ENCODE peak calls at places on chromosomes 2 and 18, in six cellular contexts. One of them, this sample, is unnamed. For H3K9me3, the result is how much of the 10 kb centered on the place peaks cover.

GRCh38 chr2:12732663-12733062 is 15.9 kb downstream of the TRIB2 start:
- DNase-seq in fibroblast of lung: no peak
- DNase-seq in K562: no peak
- DNase-seq in aorta: no peak
- DNase-seq in ovary: no peak
- DNase-seq in mammary epithelial cell: no peak
- DNase-seq in this sample: no peak

GRCh38 chr2:104547251-104547650 is 306.7 kb upstream of the POU3F3 start:
- DNase-seq in fibroblast of lung: no peak
- DNase-seq in K562: no peak
- DNase-seq in aorta: peak
- DNase-seq in mammary epithelial cell: no peak
- DNase-seq in ovary: no peak
- DNase-seq in this sample: no peak

GRCh38 chr18:23032030-23032582 is 99.0 kb downstream of the RBBP8 start:
- DNase-seq in fibroblast of lung: peak
- DNase-seq in aorta: no peak
- DNase-seq in ovary: no peak
- DNase-seq in mammary epithelial cell: peak
- DNase-seq in K562: no peak
- DNase-seq in this sample: no peak

GRCh38 chr18:30280861-30281470 is 761.6 kb downstream of the DSC3 start:
- DNase-seq in ovary: no peak
- DNase-seq in K562: peak
- DNase-seq in fibroblast of lung: peak
- DNase-seq in aorta: no peak
- DNase-seq in mammary epithelial cell: peak
- DNase-seq in this sample: no peak

GRCh38 chr2:17363846-17364245 is 154.4 kb downstream of the RAD51AP2 start:
- DNase-seq in fibroblast of lung: no peak
- DNase-seq in K562: no peak
- DNase-seq in aorta: no peak
- DNase-seq in mammary epithelial cell: no peak
- DNase-seq in ovary: no peak
- DNase-seq in this sample: no peak

GRCh38 chr2:216082388-216082733 is 642 bp downstream of the TMEM169 start:
- DNase-seq in ovary: no peak
- DNase-seq in K562: no peak
- DNase-seq in fibroblast of lung: no peak
- DNase-seq in mammary epithelial cell: no peak
- DNase-seq in aorta: no peak
- DNase-seq in this sample: no peak

GRCh38 chr2:157480182-157480961 is 36.5 kb upstream of the CYTIP start:
- DNase-seq in mammary epithelial cell: peak
- DNase-seq in fibroblast of lung: peak
- DNase-seq in aorta: peak
- DNase-seq in ovary: no peak
- DNase-seq in K562: no peak
- DNase-seq in this sample: no peak

GRCh38 chr2:159545080-159545479 is 71.3 kb downstream of the BAZ2B start:
- DNase-seq in aorta: no peak
- DNase-seq in K562: no peak
- DNase-seq in ovary: no peak
- DNase-seq in fibroblast of lung: peak
- DNase-seq in mammary epithelial cell: no peak
- DNase-seq in this sample: no peak

GRCh38 chr2:100265226-100265625 is 57.1 kb downstream of the LONRF2 start:
- DNase-seq in aorta: no peak
- DNase-seq in ovary: no peak
- DNase-seq in fibroblast of lung: no peak
- DNase-seq in K562: no peak
- DNase-seq in mammary epithelial cell: no peak
- DNase-seq in this sample: no peak

GRCh38 chr2:120759543-120760331 is 24.1 kb downstream of the GLI2 start:
- DNase-seq in mammary epithelial cell: no peak
- DNase-seq in aorta: peak
- DNase-seq in fibroblast of lung: no peak
- DNase-seq in K562: no peak
- DNase-seq in ovary: peak
- DNase-seq in this sample: no peak

GRCh38 chr2:149606251-149606811 is 18.8 kb upstream of the MMADHC start:
- DNase-seq in ovary: no peak
- DNase-seq in aorta: no peak
- DNase-seq in K562: no peak
- DNase-seq in mammary epithelial cell: peak
- DNase-seq in fibroblast of lung: no peak
- DNase-seq in this sample: no peak

GRCh38 chr2:133760366-133760765 is 192.1 kb upstream of the NCKAP5 start:
- DNase-seq in K562: no peak
- DNase-seq in aorta: no peak
- DNase-seq in ovary: no peak
- DNase-seq in mammary epithelial cell: no peak
- DNase-seq in fibroblast of lung: peak
- DNase-seq in this sample: no peak

GRCh38 chr2:168530980-168531379 is 74.9 kb downstream of the CERS6 start:
- DNase-seq in mammary epithelial cell: no peak
- DNase-seq in aorta: no peak
- DNase-seq in ovary: no peak
- DNase-seq in fibroblast of lung: peak
- DNase-seq in K562: no peak
- DNase-seq in this sample: no peak

GRCh38 chr2:16315911-16316310 is 349.7 kb downstream of the CYRIA start:
- DNase-seq in aorta: no peak
- DNase-seq in mammary epithelial cell: no peak
- DNase-seq in fibroblast of lung: no peak
- DNase-seq in ovary: no peak
- DNase-seq in K562: no peak
- DNase-seq in this sample: no peak

GRCh38 chr2:164479460-164479859 is 141.8 kb downstream of the GRB14 start:
- DNase-seq in mammary epithelial cell: no peak
- DNase-seq in K562: no peak
- DNase-seq in aorta: no peak
- DNase-seq in fibroblast of lung: peak
- DNase-seq in ovary: peak
- DNase-seq in this sample: no peak

GRCh38 chr2:18903750-18904149 is 314.4 kb upstream of the NT5C1B start:
- DNase-seq in fibroblast of lung: no peak
- DNase-seq in K562: no peak
- DNase-seq in mammary epithelial cell: peak
- DNase-seq in aorta: no peak
- DNase-seq in ovary: no peak
- DNase-seq in this sample: no peak

GRCh38 chr2:47086571-47086970 is 68.5 kb downstream of the STPG4 start:
- DNase-seq in aorta: no peak
- DNase-seq in K562: no peak
- DNase-seq in mammary epithelial cell: no peak
- DNase-seq in fibroblast of lung: no peak
- DNase-seq in ovary: no peak
- DNase-seq in this sample: no peak

GRCh38 chr2:174764281-174765063 is at the start of gene CHRNA1:
- DNase-seq in mammary epithelial cell: no peak
- DNase-seq in aorta: no peak
- DNase-seq in K562: no peak
- DNase-seq in fibroblast of lung: peak
- DNase-seq in ovary: no peak
- DNase-seq in this sample: no peak

GRCh38 chr2:180980185-180980942 is at the start of gene UBE2E3:
- DNase-seq in ovary: peak
- DNase-seq in aorta: peak
- DNase-seq in fibroblast of lung: peak
- DNase-seq in K562: peak
- DNase-seq in mammary epithelial cell: peak
- DNase-seq in this sample: peak

GRCh38 chr2:159710601-159711180 is 1.6 kb upstream of the MARCHF7 start:
- DNase-seq in fibroblast of lung: peak
- DNase-seq in K562: peak
- DNase-seq in aorta: no peak
- DNase-seq in ovary: no peak
- DNase-seq in mammary epithelial cell: no peak
- DNase-seq in this sample: no peak

GRCh38 chr2:204550738-204551137 is 5.5 kb downstream of the PARD3B start:
- DNase-seq in aorta: no peak
- DNase-seq in ovary: no peak
- DNase-seq in K562: no peak
- DNase-seq in mammary epithelial cell: peak
- DNase-seq in fibroblast of lung: peak
- DNase-seq in this sample: no peak

GRCh38 chr18:79918089-79919011 is 33.1 kb downstream of the SLC66A2 start:
- DNase-seq in ovary: no peak
- DNase-seq in fibroblast of lung: no peak
- DNase-seq in mammary epithelial cell: no peak
- DNase-seq in K562: no peak
- DNase-seq in aorta: peak
- DNase-seq in this sample: no peak

DNA sequence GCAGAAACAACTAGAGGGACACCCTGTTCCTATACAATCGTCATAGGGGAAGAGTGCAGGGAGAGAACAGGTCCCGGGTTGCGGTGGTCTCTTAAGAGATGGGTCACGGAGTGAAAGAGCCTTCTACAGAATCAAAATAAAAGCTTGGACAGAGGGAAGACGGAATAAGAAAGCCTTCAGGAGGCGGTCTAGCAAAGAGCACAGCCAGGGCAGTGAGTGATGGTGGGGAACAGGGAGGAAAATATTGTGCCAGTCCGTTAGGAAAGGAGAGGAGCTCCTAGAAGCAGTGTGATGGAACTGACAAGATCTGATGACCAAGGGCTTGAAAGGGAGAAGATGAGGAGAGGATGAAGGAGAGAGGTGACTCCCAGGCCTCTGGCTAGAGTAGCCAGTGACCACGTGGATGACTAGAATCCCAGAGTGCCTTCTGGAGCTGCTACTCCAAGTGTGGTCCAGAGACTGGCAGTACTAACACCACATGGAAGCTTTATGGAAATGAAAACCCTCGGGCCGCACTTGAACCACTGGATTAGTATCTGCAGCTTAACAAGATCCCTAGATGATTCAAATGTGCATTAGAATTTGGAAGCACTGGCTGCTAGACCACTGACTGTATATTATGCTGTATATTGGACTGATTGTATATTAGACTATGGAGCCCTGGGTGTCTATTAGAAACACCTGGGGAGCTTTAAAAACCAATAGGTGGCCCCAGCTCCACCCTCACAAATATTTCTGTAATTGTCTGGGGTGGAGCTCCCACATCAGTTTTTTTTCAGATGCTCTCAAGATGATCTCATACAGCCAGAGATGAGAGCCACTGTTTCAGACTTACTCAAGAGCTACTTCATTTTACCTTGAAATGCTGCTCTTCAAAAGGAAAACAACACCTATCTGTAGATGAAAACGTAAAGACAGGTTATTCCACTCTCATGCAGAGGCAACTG is 1.1 kb upstream of the EVA1A start:
- DNase-seq in mammary epithelial cell: peak
- DNase-seq in fibroblast of lung: no peak
- DNase-seq in aorta: no peak
- DNase-seq in K562: no peak
- DNase-seq in ovary: no peak
- DNase-seq in this sample: no peak
- H3K9me3 ChIP-seq in mammary epithelial cell: under half
- H3K9me3 ChIP-seq in fibroblast of lung: under half
- H3K9me3 ChIP-seq in aorta: under half
- H3K9me3 ChIP-seq in K562: under half
- H3K9me3 ChIP-seq in ovary: under half
- H3K9me3 ChIP-seq in this sample: under half

DNA sequence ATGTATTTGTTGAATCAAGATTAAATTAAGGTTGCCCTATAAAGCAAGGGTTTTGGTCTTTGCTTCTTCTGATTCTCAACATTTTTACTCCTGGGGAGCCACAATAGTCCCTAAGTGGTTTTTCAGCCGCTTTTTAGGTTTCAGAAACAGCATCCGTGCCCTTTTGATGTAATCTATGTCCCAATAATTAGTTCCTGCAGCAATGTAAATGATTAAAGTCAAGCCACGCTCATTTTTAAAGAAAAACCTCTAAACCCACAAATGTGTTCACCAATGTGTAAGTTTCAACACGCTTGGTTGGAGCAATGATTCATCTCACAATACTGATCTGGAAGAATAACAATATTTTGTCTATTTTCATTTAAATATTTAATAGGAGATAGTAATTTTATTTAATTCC is 5.6 kb downstream of the ARL4C start:
- DNase-seq in ovary: no peak
- DNase-seq in fibroblast of lung: no peak
- DNase-seq in mammary epithelial cell: peak
- DNase-seq in aorta: no peak
- DNase-seq in K562: no peak
- DNase-seq in this sample: no peak
- H3K9me3 ChIP-seq in ovary: under half
- H3K9me3 ChIP-seq in fibroblast of lung: under half
- H3K9me3 ChIP-seq in mammary epithelial cell: under half
- H3K9me3 ChIP-seq in aorta: under half
- H3K9me3 ChIP-seq in K562: under half
- H3K9me3 ChIP-seq in this sample: under half

DNA sequence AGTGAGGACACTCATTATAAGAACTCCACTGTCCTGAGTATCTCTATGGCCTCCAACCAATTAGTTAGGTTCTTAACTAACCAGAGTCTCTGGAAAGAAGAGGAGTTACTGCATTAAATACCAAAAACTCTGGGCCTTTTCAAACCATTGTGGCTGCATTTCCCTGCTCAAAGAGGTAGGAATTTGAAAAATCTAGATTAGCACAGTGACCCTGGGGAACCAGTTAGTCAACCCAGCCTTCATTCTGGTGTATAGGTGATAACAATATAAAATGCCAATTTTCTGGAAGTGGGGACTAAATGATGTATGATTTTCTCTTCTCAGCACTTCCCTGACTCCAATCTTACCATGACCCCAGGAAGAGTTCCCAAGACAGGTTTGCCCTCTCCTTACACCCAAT is 287.8 kb upstream of the SETBP1 start:
- DNase-seq in K562: no peak
- DNase-seq in fibroblast of lung: no peak
- DNase-seq in aorta: no peak
- DNase-seq in mammary epithelial cell: no peak
- DNase-seq in ovary: no peak
- DNase-seq in this sample: no peak
- H3K9me3 ChIP-seq in K562: under half
- H3K9me3 ChIP-seq in fibroblast of lung: under half
- H3K9me3 ChIP-seq in aorta: under half
- H3K9me3 ChIP-seq in mammary epithelial cell: under half
- H3K9me3 ChIP-seq in ovary: under half
- H3K9me3 ChIP-seq in this sample: under half

DNA sequence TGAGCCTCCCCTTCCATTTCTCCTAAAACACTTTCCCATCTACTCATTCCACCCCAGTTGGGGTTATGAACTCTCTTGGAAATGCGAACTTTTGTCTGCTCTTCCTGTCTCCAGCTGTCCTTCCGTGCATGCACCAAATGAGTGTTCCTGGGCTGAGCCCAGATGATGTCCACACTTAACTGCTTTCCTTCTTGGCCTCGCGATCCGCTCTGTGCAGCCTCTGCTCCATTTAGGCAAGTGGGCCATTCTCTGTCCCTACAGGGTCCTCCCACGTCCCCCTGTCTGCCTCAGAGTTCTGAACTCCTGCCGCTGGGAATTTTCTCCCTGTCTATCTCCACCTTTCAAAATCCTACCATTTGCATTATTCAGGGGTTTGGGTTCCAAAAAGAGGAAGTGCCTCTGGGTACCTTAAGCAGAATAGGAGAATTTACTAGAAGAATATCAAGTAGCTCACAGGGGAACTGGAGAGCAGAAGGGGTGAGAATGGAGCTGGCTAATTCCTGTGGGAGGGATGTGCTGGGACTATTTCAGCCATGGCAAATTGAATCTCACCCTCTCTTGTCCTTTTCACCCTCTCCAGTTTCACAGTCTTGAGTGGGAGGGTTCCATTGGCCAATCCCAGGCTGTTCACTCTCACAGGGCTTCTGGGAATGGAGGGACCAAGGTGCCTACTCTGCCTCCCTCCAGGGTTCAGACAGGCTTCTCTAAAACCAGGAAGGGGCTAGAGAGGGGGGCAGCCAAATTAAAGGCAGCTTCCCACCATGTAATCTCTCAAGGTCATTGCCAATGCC is 4.6 kb upstream of the NCK2 start:
- DNase-seq in aorta: no peak
- DNase-seq in K562: no peak
- DNase-seq in mammary epithelial cell: no peak
- DNase-seq in ovary: no peak
- DNase-seq in fibroblast of lung: no peak
- DNase-seq in this sample: no peak
- H3K9me3 ChIP-seq in aorta: under half
- H3K9me3 ChIP-seq in K562: under half
- H3K9me3 ChIP-seq in mammary epithelial cell: under half
- H3K9me3 ChIP-seq in ovary: under half
- H3K9me3 ChIP-seq in fibroblast of lung: under half
- H3K9me3 ChIP-seq in this sample: under half